ENCODE peak calls at places on chromosomes 4 and X, in six cellular contexts. S, E, W, T, I and L are unnamed samples.

GRCh38 chr4:36269116-36269515 is 12.3 kb upstream of the DTHD1 start:
- DNase-seq in I (no peak), T (no peak), E (no peak), S (no peak), W (no peak), L (no peak)

GRCh38 chrX:132876933-132877332 is 81.5 kb downstream of the HS6ST2 start:
- DNase-seq in I (no peak), T (no peak), S (no peak), W (no peak), E (no peak), L (peak)

GRCh38 chrX:72271812-72272211 is 5.2 kb downstream of the RPS4X start:
- DNase-seq in I (no peak), W (no peak), S (no peak), T (no peak), E (no peak), L (no peak)

GRCh38 chr4:108168672-108169562 is at the start of gene LEF1:
- DNase-seq in W (peak), I (no peak), T (peak), E (no peak), S (peak), L (peak)

GRCh38 chrX:87518504-87518903 is 902 bp downstream of the KLHL4 start:
- DNase-seq in I (no peak), E (no peak), T (no peak), W (no peak), S (peak), L (peak)

GRCh38 chrX:23634181-23634580 is 33.1 kb upstream of the PRDX4 start:
- DNase-seq in T (peak), S (no peak), I (no peak), W (no peak), E (no peak), L (peak)

GRCh38 chr4:87071401-87071800 is 136.6 kb downstream of the AFF1 start:
- DNase-seq in S (no peak), E (no peak), W (no peak), T (no peak), I (no peak), L (no peak)

GRCh38 chrX:133461226-133461625 is 45.9 kb upstream of the GPC4 start:
- DNase-seq in T (no peak), I (no peak), W (no peak), E (no peak), S (no peak), L (no peak)

GRCh38 chr4:144714166-144714565 is 68.2 kb downstream of the HHIP start:
- DNase-seq in W (no peak), I (no peak), E (no peak), T (no peak), S (peak), L (no peak)

GRCh38 chr4:141102367-141102766 is 30.9 kb downstream of the RNF150 start:
- DNase-seq in W (no peak), I (no peak), S (peak), E (no peak), T (no peak), L (no peak)

GRCh38 chrX:121641560-121641959 is 594.1 kb downstream of the GLUD2 start:
- DNase-seq in E (no peak), T (no peak), S (peak), W (no peak), I (no peak), L (no peak)

GRCh38 chrX:93422693-93423092 is 250.7 kb downstream of the NAP1L3 start:
- DNase-seq in S (peak), I (peak), W (no peak), E (no peak), T (peak), L (no peak)

GRCh38 chrX:104488811-104489210 is 77.2 kb upstream of the IL1RAPL2 start:
- DNase-seq in I (no peak), T (no peak), S (no peak), E (no peak), W (no peak), L (no peak)

GRCh38 chr4:124483043-124483906 is 229.3 kb downstream of the ANKRD50 start:
- DNase-seq in I (no peak), W (no peak), S (peak), T (no peak), E (no peak), L (peak)

GRCh38 chr4:83535520-83535944 is 376 bp upstream of the GPAT3 start:
- DNase-seq in W (peak), T (no peak), I (peak), S (peak), E (peak), L (peak)

GRCh38 chr4:83536649-83537352 is 893 bp downstream of the GPAT3 start:
- DNase-seq in E (no peak), W (no peak), I (no peak), T (no peak), S (no peak), L (no peak)

GRCh38 chr4:83535945-83536648 is at the start of gene GPAT3:
- DNase-seq in S (peak), T (peak), W (peak), I (peak), E (peak), L (peak)
- TF ChIP-seq POLR2A in S (no peak), T (peak), W (no peak), I (peak), E (no peak), L (no peak)

DNA sequence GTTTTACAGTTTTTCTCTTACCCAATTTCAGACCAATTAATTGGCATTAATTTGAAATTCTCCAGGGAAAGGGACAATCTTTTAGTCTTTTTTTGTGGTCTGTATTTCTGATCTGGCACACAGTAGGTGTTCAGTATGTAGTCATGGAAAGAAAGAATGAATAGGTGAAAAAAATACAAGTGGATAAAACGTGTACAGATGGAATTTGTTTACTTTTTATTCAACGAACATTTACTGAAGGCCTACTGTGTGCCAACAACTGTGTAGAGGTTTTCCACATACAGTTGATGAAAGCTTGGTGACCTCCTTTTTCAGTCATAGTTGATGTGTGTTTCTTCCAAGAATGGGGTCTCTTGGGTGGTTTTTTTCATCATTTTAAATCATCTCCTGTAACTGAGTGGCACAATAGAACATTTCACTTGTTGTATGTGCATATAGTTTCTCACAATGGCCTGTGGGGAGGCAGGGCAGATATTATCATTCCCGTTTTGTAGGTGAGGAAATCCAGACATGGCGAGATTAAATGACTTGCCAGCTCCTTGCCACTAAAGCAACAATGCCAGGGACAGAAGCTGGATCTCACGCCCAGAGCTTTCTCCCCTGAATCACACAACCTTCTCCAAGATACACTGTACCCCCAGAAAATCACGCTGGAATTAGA is 102.4 kb downstream of the CEP135 start:
- DNase-seq in I (no peak), S (no peak), T (no peak), W (no peak), E (no peak), L (no peak)
- H3K4me2 ChIP-seq in I (no peak), S (no peak), T (no peak), W (peak), E (peak), L (no peak)

GRCh38 chr4:38132140-38132673 is 172.0 kb downstream of the PTTG2 start:
- DNase-seq in T (no peak), S (peak), E (no peak), I (no peak), W (no peak), L (peak)
- TF ChIP-seq POLR2A in T (no peak), S (peak), E (no peak), I (no peak), W (no peak), L (no peak)

DNA sequence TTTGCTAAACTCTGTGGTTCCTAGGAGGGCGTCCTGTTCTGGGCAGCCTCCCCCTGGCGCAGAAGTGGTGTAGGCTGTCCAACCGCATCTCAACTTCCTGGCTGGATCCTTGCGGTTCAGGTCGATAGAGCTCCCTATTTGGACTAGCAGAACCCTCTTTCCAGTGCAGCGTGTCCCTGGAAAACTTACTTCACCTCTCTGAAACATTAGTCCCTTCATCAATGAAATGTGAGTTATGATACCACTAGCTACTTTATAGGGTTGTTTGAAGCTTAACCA is 1.1 kb downstream of the STK32B start:
- DNase-seq in W (no peak), I (no peak), E (no peak), S (no peak), T (no peak), L (no peak)
- H3K4me2 ChIP-seq in W (peak), I (no peak), E (no peak), S (peak), T (no peak), L (peak)

DNA sequence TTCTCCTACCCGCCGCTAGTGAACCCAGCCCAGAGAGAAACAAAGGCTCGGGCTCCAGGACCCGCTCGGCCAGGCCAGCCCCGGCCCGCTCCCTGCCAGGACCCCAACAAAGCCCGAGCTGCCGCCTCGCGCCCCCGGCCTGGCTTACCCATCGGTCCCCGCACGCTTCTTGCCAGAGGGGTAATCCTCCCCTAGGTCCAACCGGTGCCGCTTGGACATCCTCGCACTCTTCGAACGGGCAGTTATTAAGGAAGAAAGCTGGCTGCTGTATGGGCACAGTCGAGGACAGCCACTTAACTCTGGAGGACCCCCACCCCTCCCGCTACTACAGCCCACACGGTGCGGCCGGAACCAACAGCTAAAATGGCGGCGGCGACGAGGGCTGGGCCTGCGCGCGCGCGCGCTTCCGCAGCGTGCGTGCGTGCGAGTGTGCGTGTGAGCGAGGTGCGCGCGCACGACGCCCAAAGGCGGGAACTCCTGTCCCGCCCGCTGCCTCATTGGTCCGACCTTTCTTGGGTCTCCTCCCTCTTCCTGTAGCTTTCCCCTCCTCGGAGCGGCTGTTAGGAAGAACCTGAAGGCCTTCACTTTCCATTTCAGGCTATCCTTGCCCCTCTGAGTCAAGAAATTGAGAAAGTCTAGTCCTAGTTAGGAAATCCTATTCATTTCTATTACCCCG is at the start of gene DHX15:
- DNase-seq in I (peak), T (peak), E (peak), S (peak), W (peak), L (peak)
- TF ChIP-seq POLR2A in I (peak), T (peak), E (peak), S (peak), W (peak), L (peak)

GRCh38 chr4:184782731-184783472 is 42.9 kb downstream of the ACSL1 start:
- DNase-seq in W (no peak), E (no peak), S (no peak), I (no peak), T (no peak), L (no peak)

GRCh38 chr4:184785813-184786212 is 40.0 kb downstream of the ACSL1 start:
- DNase-seq in W (no peak), T (no peak), I (no peak), E (no peak), S (no peak), L (no peak)

GRCh38 chr4:184792334-184792733 is 33.4 kb downstream of the ACSL1 start:
- DNase-seq in S (no peak), E (no peak), I (no peak), T (no peak), W (no peak), L (no peak)

GRCh38 chr4:184784628-184785257 is 41.0 kb downstream of the ACSL1 start:
- DNase-seq in W (no peak), S (no peak), I (no peak), T (no peak), E (no peak), L (no peak)

DNA sequence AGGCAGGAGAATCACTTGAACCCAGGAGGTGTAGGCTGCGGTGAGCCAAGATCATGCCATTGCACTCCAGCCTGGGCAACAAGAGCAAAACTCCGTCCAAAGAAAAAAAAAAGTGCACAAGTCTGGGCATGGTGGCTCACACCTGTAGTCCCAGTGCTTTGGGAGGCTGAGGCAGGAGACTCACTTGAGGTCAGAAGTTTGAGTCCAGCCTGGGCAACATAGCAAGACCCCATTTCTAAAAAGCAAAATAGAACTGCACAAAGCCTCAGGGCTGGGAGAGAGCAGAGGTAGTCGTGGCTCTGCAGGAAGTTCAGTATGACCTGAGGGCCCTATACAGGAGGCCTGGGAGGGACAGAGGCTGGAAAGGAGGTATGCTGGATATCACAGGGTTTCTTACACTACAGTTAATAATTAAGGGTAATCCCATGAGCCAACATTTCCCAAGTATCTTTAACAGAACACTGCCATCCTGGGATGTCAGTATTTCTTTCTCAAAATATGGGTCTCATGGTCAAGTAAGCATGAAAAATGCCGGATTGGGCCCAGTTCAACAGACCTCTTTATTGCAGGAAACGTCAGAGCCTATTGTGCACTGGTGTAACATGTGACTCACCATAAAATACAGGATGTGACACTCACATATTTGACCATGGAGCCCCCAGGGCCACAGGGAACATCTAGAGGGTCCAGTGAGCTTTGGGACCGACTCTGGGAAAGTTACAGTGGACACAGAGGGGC is 37.8 kb downstream of the ACSL1 start:
- DNase-seq in W (no peak), S (no peak), T (no peak), I (no peak), E (no peak), L (peak)
- H3K4me2 ChIP-seq in W (no peak), S (no peak), T (no peak), I (no peak), E (no peak), L (no peak)

DNA sequence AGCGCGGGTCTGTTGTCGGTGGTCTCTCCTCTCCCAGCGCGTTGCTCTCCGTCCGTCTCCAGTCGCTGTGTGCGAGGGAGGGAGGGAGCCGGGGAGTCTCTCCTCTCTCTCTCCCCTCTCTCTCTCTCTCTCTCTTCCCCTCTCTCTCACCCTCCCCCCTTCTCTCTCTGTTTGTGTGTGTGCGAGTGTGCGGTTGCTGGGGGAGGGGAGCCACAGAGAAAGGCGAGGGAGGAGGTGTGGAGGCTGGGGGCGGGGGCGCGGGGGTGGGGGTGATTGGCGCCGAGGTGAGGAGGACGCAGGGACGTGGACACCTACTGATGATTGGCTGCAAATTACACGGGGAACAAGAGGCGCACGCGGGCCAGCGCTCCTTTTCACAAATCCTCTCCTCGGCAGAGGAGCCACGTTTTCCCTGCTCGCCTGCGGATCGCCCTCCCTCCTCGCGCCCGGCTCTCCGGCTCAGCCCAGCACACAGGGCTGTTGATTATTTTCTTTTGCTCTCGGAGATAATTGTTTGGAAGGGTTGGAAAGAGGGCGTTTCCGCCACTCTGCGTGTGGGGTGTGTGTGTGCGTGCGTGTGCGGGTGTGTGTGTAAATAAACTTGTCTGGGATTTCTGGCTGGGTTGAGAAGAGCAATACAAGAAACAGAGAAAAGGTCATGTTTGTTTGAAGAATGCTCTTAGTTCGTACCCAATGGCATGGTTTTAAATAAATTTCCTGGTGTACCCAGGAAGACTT is at the start of gene CXXC4:
- DNase-seq in T (peak), E (peak), W (peak), I (peak), S (peak), L (peak)
- TF ChIP-seq POLR2A in T (no peak), E (peak), W (peak), I (no peak), S (no peak), L (no peak)

GRCh38 chrX:97474933-97475332 is 591.2 kb downstream of the RPA4 start:
- DNase-seq in I (no peak), S (no peak), T (no peak), W (no peak), E (no peak), L (no peak)

GRCh38 chrX:97481228-97481627 is 597.5 kb downstream of the RPA4 start:
- DNase-seq in T (no peak), W (no peak), S (no peak), E (no peak), I (no peak), L (no peak)

GRCh38 chrX:97482901-97483300 is 599.2 kb downstream of the RPA4 start:
- DNase-seq in S (no peak), T (no peak), W (no peak), I (no peak), E (no peak), L (no peak)

GRCh38 chrX:97479491-97479890 is 595.8 kb downstream of the RPA4 start:
- DNase-seq in E (no peak), W (no peak), I (no peak), S (no peak), T (no peak), L (no peak)
- H3K4me2 ChIP-seq in E (no peak), W (no peak), I (no peak), S (no peak), T (no peak), L (no peak)